ENCODE peak calls at places on chromosomes 6 and 20, in four cellular contexts. D is T-helper 9 cell, L is spleen, U is AG08395. V is an unnamed sample.

GRCh38 chr6:138571585-138572199 is 72.4 kb upstream of the NHSL1 start:
- DNase-seq in U (peak; percentile 14), D (no peak), L (no peak), V (no peak)

GRCh38 chr6:34859951-34860350 is 27.9 kb downstream of the TAF11 start:
- DNase-seq in D (no peak), U (no peak), L (no peak), V (no peak)

GRCh38 chr6:44682280-44682679 is 294.8 kb downstream of the CDC5L start:
- DNase-seq in U (no peak), L (no peak), D (no peak), V (no peak)

GRCh38 chr20:38588303-38588702 is 7.3 kb downstream of the ADIG start:
- DNase-seq in D (no peak), U (no peak), L (no peak), V (no peak)

GRCh38 chr6:152223622-152224021 is 413.5 kb downstream of the SYNE1 start:
- DNase-seq in L (no peak), U (no peak), D (no peak), V (no peak)

GRCh38 chr6:107488875-107489635 is 862 bp upstream of the SOBP start:
- DNase-seq in U (peak; percentile 28), L (peak; percentile 79), D (peak; percentile 7), V (no peak)

GRCh38 chr20:37396520-37397075 is 50.7 kb downstream of the SRC start:
- DNase-seq in U (no peak), D (no peak), L (no peak), V (no peak)

GRCh38 chr6:104597541-104598050 is 262.1 kb downstream of the HACE1 start:
- DNase-seq in D (no peak), L (no peak), U (no peak), V (no peak)

GRCh38 chr6:136166815-136167214 is 83.3 kb downstream of the MTFR2 start:
- DNase-seq in L (no peak), U (no peak), D (no peak), V (no peak)

V was measured in T follicular helper cell.